ENCODE peak calls at places on chromosomes 7 and 10, in four cellular contexts. I, W, L and U are unnamed samples.

GRCh38 chr10:12965571-12965970 is 35.9 kb downstream of the CCDC3 start:
- DNase-seq in L (no peak), I (peak; percentile 49), W (peak; percentile 77), U (no peak)

GRCh38 chr7:41834805-41835694 is 132.2 kb upstream of the INHBA start:
- DNase-seq in W (peak; percentile 42), L (no peak), I (peak; percentile 9), U (no peak)

GRCh38 chr7:15507235-15507634 is 54.6 kb downstream of the AGMO start:
- DNase-seq in I (no peak), L (no peak), W (no peak), U (no peak)

GRCh38 chr10:125441151-125441550 is 241.8 kb downstream of the TEX36 start:
- DNase-seq in I (peak; percentile 43), W (no peak), L (no peak), U (no peak)

GRCh38 chr7:4681922-4682620 is at the start of gene FOXK1:
- DNase-seq in I (peak; percentile 65), L (peak; percentile 80), W (peak; percentile 64), U (peak; percentile 66)

GRCh38 chr10:75356484-75356883 is 45.1 kb downstream of the ZNF503 start:
- DNase-seq in L (no peak), W (no peak), I (no peak), U (peak; percentile 47)

GRCh38 chr10:48526371-48526821 is 78.5 kb downstream of the ARHGAP22 start:
- DNase-seq in L (no peak), W (peak; percentile 67), I (peak; percentile 92), U (no peak)

GRCh38 chr10:45000764-45001381 is at the start of gene ZNF22:
- DNase-seq in I (peak; percentile 56), L (peak; percentile 84), W (peak; percentile 56), U (peak; percentile 80)

GRCh38 chr10:110556993-110557601 is 10.4 kb upstream of the SMC3 start:
- DNase-seq in L (peak; percentile 70), I (peak; percentile 62), W (peak; percentile 57), U (peak; percentile 85)

GRCh38 chr10:77577666-77578229 is 59.9 kb downstream of the KCNMA1 start:
- DNase-seq in I (no peak), W (no peak), L (no peak), U (no peak)

GRCh38 chr10:88849224-88849623 is 2.4 kb downstream of the ANKRD22 start:
- DNase-seq in W (peak; percentile 27), I (peak; percentile 72), L (no peak), U (no peak)

GRCh38 chr7:144842377-144842851 is 6.6 kb upstream of the TPK1 start:
- DNase-seq in W (peak; percentile 29), L (no peak), I (no peak), U (peak; percentile 91)

GRCh38 chr7:37450035-37450434 is 1.4 kb upstream of the ELMO1 start:
- DNase-seq in L (no peak), W (no peak), I (no peak), U (no peak)

GRCh38 chr10:109988231-109988630 is 19.6 kb upstream of the ADD3 start:
- DNase-seq in W (no peak), L (no peak), I (no peak), U (no peak)

GRCh38 chr10:36452851-36453250 is 672.5 kb upstream of the ANKRD30A start:
- DNase-seq in W (no peak), L (no peak), I (no peak), U (no peak)

GRCh38 chr10:7107287-7107686 is 303.5 kb downstream of the SFMBT2 start:
- DNase-seq in I (peak; percentile 83), W (peak; percentile 88), L (no peak), U (no peak)

GRCh38 chr10:93072225-93072712 is 1.4 kb upstream of the CYP26A1 start:
- DNase-seq in W (no peak), L (no peak), I (no peak), U (no peak)

GRCh38 chr7:5646846-5647245 is 134.6 kb downstream of the RNF216 start:
- DNase-seq in W (peak; percentile 87), L (no peak), I (peak; percentile 76), U (peak; percentile 53)

GRCh38 chr7:134546903-134547737 is 1.8 kb upstream of the AKR1B15 start:
- DNase-seq in I (peak; percentile 62), L (peak; percentile 80), W (no peak), U (peak; percentile 65)

GRCh38 chr7:27166475-27167169 is 1.3 kb upstream of the HOXA9 start:
- DNase-seq in I (no peak), W (peak; percentile 52), L (no peak), U (no peak)

GRCh38 chr10:91525939-91526712 is 106.7 kb downstream of the PPP1R3C start:
- DNase-seq in W (no peak), L (no peak), I (no peak), U (no peak)

GRCh38 chr7:159075563-159076238 is 69.0 kb downstream of the VIPR2 start:
- DNase-seq in L (no peak), W (no peak), I (no peak), U (no peak)

GRCh38 chr10:26946103-26946907 is 85.5 kb upstream of the ABI1 start:
- DNase-seq in I (no peak), W (no peak), L (no peak), U (no peak)
- H3K4me3 ChIP-seq in I (no peak overlapping the region), W (no peak overlapping the region), L (no peak overlapping the region), U (no peak overlapping the region)

DNA sequence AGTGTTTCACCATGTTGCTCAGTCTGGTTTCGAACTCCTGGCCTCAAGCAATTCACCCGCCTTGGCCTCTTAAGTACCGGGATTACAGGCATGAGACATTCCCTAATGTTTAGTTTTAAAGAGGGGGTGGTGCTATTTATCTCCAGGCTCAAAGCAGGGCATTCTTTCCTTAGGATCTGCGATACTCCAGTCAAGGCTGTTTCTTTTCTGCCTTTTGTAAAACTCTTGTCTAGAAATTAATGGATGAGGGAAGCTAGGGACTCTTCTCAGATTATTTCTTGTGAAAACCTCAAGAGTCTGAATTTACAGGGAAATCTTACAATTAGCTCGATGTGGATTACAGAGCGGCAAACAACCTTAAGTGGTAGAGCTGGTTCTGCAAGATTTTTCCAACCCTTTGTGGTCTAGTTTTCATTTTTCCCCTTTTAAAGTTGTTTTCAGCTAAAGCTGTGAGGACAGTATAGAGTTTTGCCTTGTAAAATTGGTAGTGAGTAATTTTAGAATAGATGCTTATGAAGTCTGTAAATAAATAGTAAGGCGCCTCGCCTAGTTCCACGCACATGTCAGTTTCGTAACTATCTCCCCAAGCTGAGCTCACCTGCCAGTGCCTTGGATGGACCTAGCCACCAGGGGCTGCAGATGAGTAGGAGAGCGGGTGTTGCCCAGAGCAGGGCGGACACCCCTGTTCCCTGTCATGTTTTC is 53.1 kb downstream of the CUX1 start:
- DNase-seq in I (peak; percentile 59), W (peak; percentile 70), L (no peak), U (peak; percentile 86)
- H3K23ac ChIP-seq in I (no peak overlapping the region), W (no peak overlapping the region), L (no peak overlapping the region), U (no peak overlapping the region)

DNA sequence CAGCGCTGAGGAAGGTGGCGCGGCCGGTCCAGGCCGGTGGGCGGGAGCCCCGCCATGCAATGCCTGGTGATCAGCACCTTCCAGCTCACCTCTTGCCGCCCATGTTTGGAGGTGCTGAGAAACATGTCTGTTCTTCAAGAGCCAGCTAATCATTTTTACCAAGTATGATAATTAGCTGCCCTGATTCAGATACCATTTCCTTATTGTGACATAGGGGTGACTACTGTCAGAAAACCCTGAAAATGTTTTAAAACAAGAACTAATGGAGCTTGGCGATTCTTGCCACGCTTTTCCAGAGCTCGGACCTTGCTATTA is 33.5 kb upstream of the SFTPD start:
- DNase-seq in W (no peak), L (no peak), I (no peak), U (no peak)
- H3K4me3 ChIP-seq in W (peak overlapping the region; percentile 77), L (peak overlapping the region; percentile 73), I (peak overlapping the region; percentile 61), U (no peak overlapping the region)

GRCh38 chr7:98214811-98215321 is 3.6 kb downstream of the BHLHA15 start:
- DNase-seq in I (no peak), W (no peak), L (no peak), U (no peak)
- H3K23ac ChIP-seq in I (no peak overlapping the region), W (no peak overlapping the region), L (no peak overlapping the region), U (no peak overlapping the region)

GRCh38 chr7:96589038-96589437 is 120.6 kb downstream of the SEM1 start:
- DNase-seq in W (no peak), I (no peak), L (no peak), U (no peak)

GRCh38 chr7:96591900-96592676 is 117.6 kb downstream of the SEM1 start:
- DNase-seq in W (no peak), L (no peak), I (no peak), U (peak; percentile 48)

GRCh38 chr7:96596120-96596826 is 113.4 kb downstream of the SEM1 start:
- DNase-seq in W (peak; percentile 7), I (no peak), L (no peak), U (peak; percentile 75)

DNA sequence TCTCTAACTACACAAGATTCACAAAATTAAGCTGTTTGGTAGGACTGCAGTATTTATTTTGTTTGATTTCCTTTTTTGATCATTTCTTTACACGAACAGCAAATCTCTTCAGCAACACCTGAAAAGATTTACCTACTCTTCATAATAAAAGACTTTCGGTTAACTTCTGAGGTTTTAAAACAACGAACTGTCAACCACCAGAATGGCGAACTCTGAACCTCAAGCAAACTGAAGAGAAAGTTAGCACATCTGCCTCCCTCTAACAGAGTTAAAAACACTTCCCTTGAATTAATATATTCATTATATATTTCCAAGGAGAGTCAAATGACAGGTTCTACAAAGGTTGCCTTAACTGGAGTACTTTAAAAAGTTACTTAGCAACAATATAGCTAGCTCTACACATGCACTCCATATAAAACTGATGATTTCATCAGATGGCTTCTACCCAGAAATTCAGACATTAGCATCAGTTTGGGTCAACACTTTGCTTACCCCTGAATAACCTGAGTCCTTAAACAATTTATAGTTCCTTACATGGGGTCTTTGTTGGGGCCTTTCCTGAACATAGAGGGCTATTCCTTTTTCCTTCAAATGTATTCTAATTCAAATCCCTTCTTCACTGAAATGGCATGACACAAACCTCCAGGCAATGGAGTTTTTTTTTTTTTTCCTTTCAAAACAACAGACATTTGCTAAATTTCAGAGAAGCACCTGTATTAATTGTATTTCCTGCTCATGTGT is 118.3 kb downstream of the SEM1 start:
- DNase-seq in I (no peak), L (no peak), W (no peak), U (no peak)
- H3K4me3 ChIP-seq in I (no peak overlapping the region), L (peak overlapping the region; percentile 11), W (no peak overlapping the region), U (no peak overlapping the region)

GRCh38 chr7:151857866-151858440 is 19.0 kb downstream of the PRKAG2 start:
- DNase-seq in W (no peak), L (no peak), I (no peak), U (no peak)

GRCh38 chr7:151858456-151858855 is 18.5 kb downstream of the PRKAG2 start:
- DNase-seq in I (no peak), L (no peak), W (no peak), U (no peak)

GRCh38 chr7:151859948-151860685 is 16.8 kb downstream of the PRKAG2 start:
- DNase-seq in W (no peak), I (no peak), L (no peak), U (no peak)

GRCh38 chr7:151860771-151861170 is 16.1 kb downstream of the PRKAG2 start:
- DNase-seq in I (no peak), L (no peak), W (no peak), U (no peak)

GRCh38 chr7:151859111-151859947 is 17.6 kb downstream of the PRKAG2 start:
- DNase-seq in W (no peak), L (no peak), I (no peak), U (no peak)
- H3K23ac ChIP-seq in W (no peak overlapping the region), L (no peak overlapping the region), I (no peak overlapping the region), U (no peak overlapping the region)

DNA sequence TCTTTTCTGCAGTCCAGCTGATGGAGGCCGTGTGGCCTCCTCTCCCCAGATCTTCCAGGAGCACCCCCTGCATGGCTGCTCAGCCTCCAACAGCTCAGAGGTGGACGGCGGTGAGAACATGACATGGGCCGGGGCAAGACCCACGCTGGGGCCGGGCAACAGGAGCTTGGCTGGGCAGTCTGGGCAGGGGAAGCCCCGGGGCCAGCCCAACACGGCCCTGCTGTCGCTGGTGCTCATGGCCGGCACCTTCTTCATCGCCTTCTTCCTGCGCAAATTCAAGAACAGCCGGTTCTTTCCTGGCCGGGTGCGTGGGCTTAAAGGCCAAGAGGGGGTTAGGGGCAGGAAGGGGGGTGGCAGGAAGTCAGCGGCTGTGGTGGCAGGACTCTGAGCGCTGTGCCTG is 6.6 kb downstream of the FASTK start:
- DNase-seq in L (no peak), I (no peak), W (no peak), U (no peak)
- H3K4me3 ChIP-seq in L (no peak overlapping the region), I (no peak overlapping the region), W (no peak overlapping the region), U (no peak overlapping the region)